ENCODE peak calls at places on chromosomes 5 and 9, in eight cellular contexts. One of them, this sample, is unnamed.

GRCh38 chr5:67221487-67222242 is 25.1 kb upstream of the CD180 start:
- DNase-seq in astrocyte of the spinal cord: no peak
- DNase-seq in GM13977: peak
- DNase-seq in uterus: no peak
- DNase-seq in HFFc6: no peak
- DNase-seq in right lobe of liver: no peak
- DNase-seq in neural progenitor cell: no peak
- DNase-seq in psoas muscle: no peak
- DNase-seq in this sample: no peak

GRCh38 chr5:32450952-32451351 is 6.4 kb upstream of the ZFR start:
- DNase-seq in astrocyte of the spinal cord: no peak
- DNase-seq in GM13977: no peak
- DNase-seq in uterus: no peak
- DNase-seq in HFFc6: no peak
- DNase-seq in right lobe of liver: no peak
- DNase-seq in neural progenitor cell: peak
- DNase-seq in psoas muscle: no peak
- DNase-seq in this sample: no peak

GRCh38 chr9:124808246-124808956 is 31.5 kb downstream of the OLFML2A start:
- DNase-seq in astrocyte of the spinal cord: no peak
- DNase-seq in GM13977: no peak
- DNase-seq in uterus: no peak
- DNase-seq in HFFc6: no peak
- DNase-seq in right lobe of liver: no peak
- DNase-seq in neural progenitor cell: no peak
- DNase-seq in psoas muscle: no peak
- DNase-seq in this sample: no peak

GRCh38 chr9:136538599-136539426 is 7.0 kb downstream of the NOTCH1 start:
- DNase-seq in astrocyte of the spinal cord: no peak
- DNase-seq in GM13977: peak
- DNase-seq in uterus: no peak
- DNase-seq in HFFc6: no peak
- DNase-seq in right lobe of liver: no peak
- DNase-seq in neural progenitor cell: no peak
- DNase-seq in psoas muscle: no peak
- DNase-seq in this sample: no peak

GRCh38 chr5:159913048-159913447 is 3.2 kb upstream of the ADRA1B start:
- DNase-seq in astrocyte of the spinal cord: peak
- DNase-seq in GM13977: no peak
- DNase-seq in uterus: peak
- DNase-seq in HFFc6: peak
- DNase-seq in right lobe of liver: no peak
- DNase-seq in neural progenitor cell: no peak
- DNase-seq in psoas muscle: no peak
- DNase-seq in this sample: no peak

GRCh38 chr5:10478436-10478835 is 36.8 kb downstream of the ROPN1L start:
- DNase-seq in astrocyte of the spinal cord: peak
- DNase-seq in GM13977: no peak
- DNase-seq in uterus: no peak
- DNase-seq in HFFc6: peak
- DNase-seq in right lobe of liver: no peak
- DNase-seq in neural progenitor cell: no peak
- DNase-seq in psoas muscle: peak
- DNase-seq in this sample: no peak

GRCh38 chr5:142070000-142070399 is 38.6 kb upstream of the NDFIP1 start:
- DNase-seq in astrocyte of the spinal cord: no peak
- DNase-seq in GM13977: no peak
- DNase-seq in uterus: no peak
- DNase-seq in HFFc6: no peak
- DNase-seq in right lobe of liver: no peak
- DNase-seq in neural progenitor cell: no peak
- DNase-seq in psoas muscle: no peak
- DNase-seq in this sample: no peak

GRCh38 chr5:162721125-162721524 is 653.6 kb downstream of the GABRG2 start:
- DNase-seq in astrocyte of the spinal cord: no peak
- DNase-seq in GM13977: no peak
- DNase-seq in uterus: no peak
- DNase-seq in HFFc6: no peak
- DNase-seq in right lobe of liver: no peak
- DNase-seq in neural progenitor cell: no peak
- DNase-seq in psoas muscle: no peak
- DNase-seq in this sample: no peak

GRCh38 chr5:171821286-171821685 is 35.7 kb downstream of the SMIM23 start:
- DNase-seq in astrocyte of the spinal cord: no peak
- DNase-seq in GM13977: no peak
- DNase-seq in uterus: no peak
- DNase-seq in HFFc6: no peak
- DNase-seq in right lobe of liver: no peak
- DNase-seq in neural progenitor cell: no peak
- DNase-seq in psoas muscle: no peak
- DNase-seq in this sample: no peak

GRCh38 chr5:151492729-151493128 is 45.3 kb downstream of the SLC36A1 start:
- DNase-seq in astrocyte of the spinal cord: peak
- DNase-seq in GM13977: no peak
- DNase-seq in uterus: no peak
- DNase-seq in HFFc6: peak
- DNase-seq in right lobe of liver: no peak
- DNase-seq in neural progenitor cell: no peak
- DNase-seq in psoas muscle: no peak
- DNase-seq in this sample: no peak

GRCh38 chr5:14298126-14298847 is 155.1 kb downstream of the TRIO start:
- DNase-seq in astrocyte of the spinal cord: no peak
- DNase-seq in GM13977: no peak
- DNase-seq in uterus: peak
- DNase-seq in HFFc6: peak
- DNase-seq in right lobe of liver: no peak
- DNase-seq in neural progenitor cell: no peak
- DNase-seq in psoas muscle: no peak
- DNase-seq in this sample: no peak

GRCh38 chr9:81032030-81032572 is 657.2 kb downstream of the TLE1 start:
- DNase-seq in astrocyte of the spinal cord: peak
- DNase-seq in GM13977: no peak
- DNase-seq in uterus: peak
- DNase-seq in HFFc6: peak
- DNase-seq in right lobe of liver: no peak
- DNase-seq in neural progenitor cell: no peak
- DNase-seq in psoas muscle: no peak
- DNase-seq in this sample: no peak

GRCh38 chr5:9335269-9335668 is 210.6 kb downstream of the SEMA5A start:
- DNase-seq in astrocyte of the spinal cord: no peak
- DNase-seq in GM13977: no peak
- DNase-seq in uterus: no peak
- DNase-seq in HFFc6: peak
- DNase-seq in right lobe of liver: no peak
- DNase-seq in neural progenitor cell: no peak
- DNase-seq in psoas muscle: no peak
- DNase-seq in this sample: no peak

GRCh38 chr9:134044944-134045343 is 19.7 kb downstream of the BRD3OS start:
- DNase-seq in astrocyte of the spinal cord: no peak
- DNase-seq in GM13977: no peak
- DNase-seq in uterus: no peak
- DNase-seq in HFFc6: no peak
- DNase-seq in right lobe of liver: no peak
- DNase-seq in neural progenitor cell: no peak
- DNase-seq in psoas muscle: no peak
- DNase-seq in this sample: no peak

GRCh38 chr9:129958771-129959170 is 84.2 kb downstream of the FNBP1 start:
- DNase-seq in astrocyte of the spinal cord: no peak
- DNase-seq in GM13977: no peak
- DNase-seq in uterus: no peak
- DNase-seq in HFFc6: no peak
- DNase-seq in right lobe of liver: no peak
- DNase-seq in neural progenitor cell: no peak
- DNase-seq in psoas muscle: no peak
- DNase-seq in this sample: no peak

GRCh38 chr9:117095116-117095515 is 319.7 kb downstream of the ASTN2 start:
- DNase-seq in astrocyte of the spinal cord: no peak
- DNase-seq in GM13977: no peak
- DNase-seq in uterus: no peak
- DNase-seq in HFFc6: no peak
- DNase-seq in right lobe of liver: no peak
- DNase-seq in neural progenitor cell: no peak
- DNase-seq in psoas muscle: no peak
- DNase-seq in this sample: no peak

DNA sequence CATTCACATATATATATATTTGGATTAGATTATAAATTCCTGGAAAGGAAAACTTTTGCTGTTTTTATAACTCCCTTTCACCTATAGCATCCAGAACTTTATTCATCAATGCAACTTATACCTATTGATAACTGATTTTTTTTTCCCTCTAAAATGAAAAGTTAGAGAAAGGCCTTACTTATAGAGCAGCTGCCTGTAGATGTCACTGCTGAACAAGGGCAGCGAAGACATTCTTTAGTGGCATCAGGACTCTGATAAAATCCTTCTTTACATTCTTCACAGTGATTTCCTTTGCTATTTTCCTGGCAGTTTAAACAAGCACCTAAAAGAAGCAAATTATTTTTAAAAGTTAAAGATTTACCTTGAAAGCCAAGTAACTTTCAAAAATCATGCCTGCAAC is 32.3 kb upstream of the CDK5RAP2 start:
- DNase-seq in astrocyte of the spinal cord: no peak
- DNase-seq in GM13977: no peak
- DNase-seq in uterus: no peak
- DNase-seq in HFFc6: no peak
- DNase-seq in right lobe of liver: no peak
- DNase-seq in neural progenitor cell: peak
- DNase-seq in psoas muscle: no peak
- DNase-seq in this sample: no peak
- TF ChIP-seq CTCF in astrocyte of the spinal cord: peak
- TF ChIP-seq CTCF in GM13977: peak
- TF ChIP-seq CTCF in uterus: no peak
- TF ChIP-seq CTCF in HFFc6: peak
- TF ChIP-seq CTCF in right lobe of liver: peak
- TF ChIP-seq CTCF in neural progenitor cell: peak
- TF ChIP-seq CTCF in psoas muscle: no peak
- TF ChIP-seq CTCF in this sample: no peak

GRCh38 chr9:99238331-99238730 is 16.2 kb downstream of the SEC61B start:
- DNase-seq in astrocyte of the spinal cord: no peak
- DNase-seq in GM13977: no peak
- DNase-seq in uterus: no peak
- DNase-seq in HFFc6: no peak
- DNase-seq in right lobe of liver: no peak
- DNase-seq in neural progenitor cell: no peak
- DNase-seq in psoas muscle: no peak
- DNase-seq in this sample: no peak

GRCh38 chr9:99239341-99240055 is 17.4 kb downstream of the SEC61B start:
- DNase-seq in astrocyte of the spinal cord: peak
- DNase-seq in GM13977: no peak
- DNase-seq in uterus: no peak
- DNase-seq in HFFc6: peak
- DNase-seq in right lobe of liver: peak
- DNase-seq in neural progenitor cell: no peak
- DNase-seq in psoas muscle: no peak
- DNase-seq in this sample: no peak

GRCh38 chr9:99244300-99245260 is 22.5 kb downstream of the SEC61B start:
- DNase-seq in astrocyte of the spinal cord: no peak
- DNase-seq in GM13977: peak
- DNase-seq in uterus: no peak
- DNase-seq in HFFc6: no peak
- DNase-seq in right lobe of liver: no peak
- DNase-seq in neural progenitor cell: no peak
- DNase-seq in psoas muscle: no peak
- DNase-seq in this sample: no peak

GRCh38 chr9:99237356-99237755 is 15.3 kb downstream of the SEC61B start:
- DNase-seq in astrocyte of the spinal cord: no peak
- DNase-seq in GM13977: no peak
- DNase-seq in uterus: no peak
- DNase-seq in HFFc6: no peak
- DNase-seq in right lobe of liver: no peak
- DNase-seq in neural progenitor cell: no peak
- DNase-seq in psoas muscle: no peak
- DNase-seq in this sample: no peak

GRCh38 chr9:99241106-99241505 is 19.0 kb downstream of the SEC61B start:
- DNase-seq in astrocyte of the spinal cord: no peak
- DNase-seq in GM13977: no peak
- DNase-seq in uterus: no peak
- DNase-seq in HFFc6: no peak
- DNase-seq in right lobe of liver: no peak
- DNase-seq in neural progenitor cell: no peak
- DNase-seq in psoas muscle: no peak
- DNase-seq in this sample: no peak
- TF ChIP-seq CTCF in astrocyte of the spinal cord: no peak
- TF ChIP-seq CTCF in GM13977: no peak
- TF ChIP-seq CTCF in uterus: no peak
- TF ChIP-seq CTCF in HFFc6: peak
- TF ChIP-seq CTCF in right lobe of liver: no peak
- TF ChIP-seq CTCF in neural progenitor cell: peak
- TF ChIP-seq CTCF in psoas muscle: no peak
- TF ChIP-seq CTCF in this sample: no peak

DNA sequence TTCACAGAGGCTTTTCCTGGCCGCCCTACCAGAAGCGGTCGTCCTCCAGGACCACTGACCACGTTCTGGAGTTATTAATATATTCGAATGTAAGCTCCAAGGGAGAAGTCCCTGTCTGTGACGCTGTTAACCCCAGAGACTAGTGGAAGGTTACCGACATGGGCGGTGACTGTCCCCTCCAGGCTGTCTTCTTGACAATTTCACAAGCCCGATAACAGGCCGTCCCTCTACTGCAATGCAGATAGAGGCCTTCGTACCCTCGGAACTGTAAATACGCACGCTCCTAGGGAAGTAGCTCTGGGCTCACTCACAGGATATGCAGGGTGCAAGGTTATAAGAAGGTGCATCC is 644 bp upstream of the RFK start:
- DNase-seq in astrocyte of the spinal cord: no peak
- DNase-seq in GM13977: peak
- DNase-seq in uterus: peak
- DNase-seq in HFFc6: peak
- DNase-seq in right lobe of liver: peak
- DNase-seq in neural progenitor cell: peak
- DNase-seq in psoas muscle: peak
- DNase-seq in this sample: peak
- TF ChIP-seq CTCF in astrocyte of the spinal cord: no peak
- TF ChIP-seq CTCF in GM13977: no peak
- TF ChIP-seq CTCF in uterus: no peak
- TF ChIP-seq CTCF in HFFc6: no peak
- TF ChIP-seq CTCF in right lobe of liver: no peak
- TF ChIP-seq CTCF in neural progenitor cell: no peak
- TF ChIP-seq CTCF in psoas muscle: no peak
- TF ChIP-seq CTCF in this sample: no peak

DNA sequence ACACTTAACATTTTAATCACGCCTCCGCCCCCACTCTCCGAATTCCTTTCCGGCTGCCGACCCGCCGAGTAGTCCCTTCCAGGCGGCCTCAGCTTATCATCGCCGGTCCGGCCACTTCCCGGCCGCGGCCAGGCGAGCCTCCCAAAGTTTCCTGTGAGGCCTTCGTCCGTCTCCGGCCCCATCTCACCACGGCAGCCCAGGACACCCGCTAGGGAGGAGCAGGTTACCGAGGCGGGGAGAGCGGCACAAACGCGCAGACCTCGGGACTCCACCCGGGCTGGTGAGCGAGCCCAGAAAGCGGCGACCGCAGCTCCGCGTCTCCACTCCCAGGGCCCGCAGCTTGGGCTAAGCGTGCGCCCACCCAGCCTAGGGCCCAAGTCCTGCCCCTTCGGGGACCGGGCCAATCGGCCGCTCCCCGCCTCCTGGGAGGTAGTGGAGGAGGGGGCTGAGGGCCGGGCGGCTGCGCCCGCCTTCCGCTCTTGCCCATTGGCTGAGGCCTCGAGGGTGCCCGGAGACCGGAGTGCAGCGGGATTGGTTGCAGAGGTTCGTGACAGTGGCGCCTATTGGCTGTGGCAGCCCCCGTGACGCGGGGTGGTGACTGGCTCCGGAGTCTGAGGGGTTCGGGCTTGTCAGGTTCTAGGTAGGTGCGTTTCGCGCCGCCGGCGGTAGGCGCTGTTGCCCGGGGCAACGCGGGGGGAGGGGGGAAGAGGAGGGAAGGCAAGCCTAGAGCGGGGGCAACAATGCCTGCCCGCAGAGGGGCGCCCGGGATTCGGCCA is 845 bp downstream of the FER start:
- DNase-seq in astrocyte of the spinal cord: peak
- DNase-seq in GM13977: peak
- DNase-seq in uterus: peak
- DNase-seq in HFFc6: peak
- DNase-seq in right lobe of liver: peak
- DNase-seq in neural progenitor cell: peak
- DNase-seq in psoas muscle: peak
- DNase-seq in this sample: peak
- TF ChIP-seq CTCF in astrocyte of the spinal cord: no peak
- TF ChIP-seq CTCF in GM13977: peak
- TF ChIP-seq CTCF in uterus: peak
- TF ChIP-seq CTCF in HFFc6: peak
- TF ChIP-seq CTCF in right lobe of liver: no peak
- TF ChIP-seq CTCF in neural progenitor cell: peak
- TF ChIP-seq CTCF in psoas muscle: no peak
- TF ChIP-seq CTCF in this sample: no peak